ENCODE peak calls at places on chromosomes 5 and 9, in nine cellular contexts. E is KBM-7; M is activated effector memory CD4-positive, alpha-beta T cell treated with anti-CD3 and anti-CD28 coated beads, Interleukin-2, amount 50 U/mL, for 16 hours; K is HT-29; I is mammary epithelial cell; J is RWPE2; C is ELF-1; D is pulmonary artery endothelial cell; Q is colonic mucosa. L is an unnamed sample.

GRCh38 chr9:125794708-125795107 is 47.5 kb downstream of the PBX3 start:
- DNase-seq in Q (no peak), K (no peak), C (no peak), J (no peak), M (no peak), I (no peak), D (no peak), E (no peak), L (no peak)

GRCh38 chr5:81188962-81189361 is 44.2 kb upstream of the CKMT2 start:
- DNase-seq in I (no peak), Q (no peak), D (no peak), C (no peak), E (no peak), M (no peak), J (no peak), K (no peak), L (no peak)

GRCh38 chr5:78597068-78597857 is 51.3 kb downstream of the LHFPL2 start:
- DNase-seq in I (peak), E (no peak), Q (no peak), M (no peak), D (no peak), C (no peak), K (no peak), J (no peak), L (no peak)

GRCh38 chr5:134083517-134083916 is 31.0 kb upstream of the TCF7 start:
- DNase-seq in K (no peak), J (no peak), I (no peak), E (no peak), M (peak), Q (no peak), D (no peak), C (no peak), L (no peak)

GRCh38 chr5:136082390-136083193 is 50.1 kb upstream of the SMAD5 start:
- DNase-seq in J (no peak), K (peak), D (no peak), E (peak), I (peak), Q (peak), M (peak), C (peak), L (no peak)

GRCh38 chr9:85298434-85298833 is 443.3 kb downstream of the AGTPBP1 start:
- DNase-seq in C (no peak), J (no peak), I (no peak), Q (no peak), D (no peak), K (no peak), E (no peak), M (no peak), L (no peak)

GRCh38 chr5:111948517-111948916 is 191.5 kb upstream of the NREP start:
- DNase-seq in C (no peak), J (no peak), D (no peak), Q (no peak), E (no peak), K (no peak), I (peak), M (no peak), L (no peak)

GRCh38 chr5:120366047-120366446 is 98.1 kb upstream of the PRR16 start:
- DNase-seq in C (no peak), Q (no peak), J (no peak), E (no peak), I (peak), D (no peak), M (no peak), K (no peak), L (no peak)

GRCh38 chr5:83470920-83471404 is 582 bp upstream of the VCAN start:
- DNase-seq in Q (no peak), I (no peak), M (no peak), D (no peak), E (no peak), J (no peak), K (no peak), C (peak), L (no peak)

GRCh38 chr9:129673602-129674001 is 8.2 kb downstream of the PRRX2 start:
- DNase-seq in E (no peak), K (no peak), D (no peak), I (no peak), M (no peak), J (no peak), C (no peak), Q (no peak), L (no peak)

GRCh38 chr5:124446125-124446524 is 300.3 kb downstream of the ZNF608 start:
- DNase-seq in J (no peak), M (no peak), I (no peak), C (peak), D (no peak), K (no peak), E (no peak), Q (no peak), L (no peak)

GRCh38 chr5:1666812-1667588 is 132.6 kb downstream of the MRPL36 start:
- DNase-seq in I (no peak), M (peak), Q (no peak), D (no peak), E (peak), C (peak), J (no peak), K (no peak), L (peak)

GRCh38 chr9:127979333-127980055 is 1.3 kb downstream of the EEIG1 start:
- DNase-seq in K (peak), I (peak), Q (peak), D (no peak), C (peak), J (no peak), M (peak), E (peak), L (peak)

GRCh38 chr5:154721476-154722058 is 33.6 kb upstream of the LARP1 start:
- DNase-seq in M (no peak), I (no peak), K (no peak), D (no peak), C (no peak), J (no peak), Q (no peak), E (no peak), L (no peak)

GRCh38 chr5:180602481-180603075 is 11.3 kb upstream of the SCGB3A1 start:
- DNase-seq in Q (no peak), J (no peak), D (no peak), E (no peak), M (peak), K (no peak), C (no peak), I (no peak), L (no peak)

GRCh38 chr9:29564564-29564963 is 1991.3 kb upstream of the C9orf72 start:
- DNase-seq in E (peak), M (no peak), K (no peak), C (no peak), J (no peak), I (peak), D (no peak), Q (no peak), L (no peak)

GRCh38 chr9:99822096-99822595 is 461 bp downstream of the NR4A3 start:
- DNase-seq in D (no peak), Q (peak), J (no peak), I (no peak), M (no peak), E (no peak), C (no peak), K (no peak), L (no peak)

GRCh38 chr5:100676807-100677631 is 141.8 kb downstream of the FAM174A start:
- DNase-seq in D (no peak), M (no peak), I (no peak), C (no peak), K (no peak), J (no peak), E (no peak), Q (no peak), L (no peak)

GRCh38 chr9:134210908-134211810 is 46.8 kb upstream of the RNU6ATAC start:
- DNase-seq in E (no peak), J (peak), K (no peak), D (no peak), M (no peak), I (no peak), C (no peak), Q (no peak), L (no peak)

GRCh38 chr9:99253772-99254431 is 31.8 kb downstream of the SEC61B start:
- DNase-seq in K (no peak), I (peak), D (no peak), M (peak), Q (no peak), E (no peak), C (no peak), J (no peak), L (no peak)

GRCh38 chr5:78647411-78647818 is 1.2 kb downstream of the LHFPL2 start:
- DNase-seq in C (peak), I (peak), K (peak), M (no peak), E (peak), D (no peak), Q (peak), J (no peak), L (no peak)

GRCh38 chr9:90420211-90420610 is 222.4 kb downstream of the DIRAS2 start:
- DNase-seq in D (no peak), J (no peak), M (no peak), K (no peak), C (no peak), E (no peak), I (no peak), Q (no peak), L (no peak)

GRCh38 chr5:160001457-160001856 is 7.5 kb upstream of the TTC1 start:
- DNase-seq in D (no peak), Q (peak), I (no peak), E (no peak), J (no peak), K (no peak), C (no peak), M (no peak), L (no peak)